ENCODE peak calls at places on chromosomes 11 and 22, in four cellular contexts. U, G, E and J are unnamed samples.

GRCh38 chr11:32895471-32895870 is 2.9 kb downstream of the QSER1 start:
- DNase-seq in U (no peak), G (no peak), E (peak), J (no peak)

GRCh38 chr11:8015753-8016239 is 28.7 kb downstream of the EIF3F start:
- DNase-seq in U (peak), G (peak), E (no peak), J (peak)

GRCh38 chr22:28358244-28358777 is 321.3 kb downstream of the TTC28 start:
- DNase-seq in U (no peak), G (no peak), E (no peak), J (no peak)

GRCh38 chr22:22710719-22711531 is 66.5 kb downstream of the GGTLC2 start:
- DNase-seq in U (peak), G (no peak), E (peak), J (peak)

GRCh38 chr11:9479899-9480298 is 19.1 kb downstream of the ZNF143 start:
- DNase-seq in U (no peak), G (no peak), E (no peak), J (no peak)

GRCh38 chr11:3197878-3198528 is 20.6 kb downstream of the MRGPRG start:
- DNase-seq in U (no peak), G (no peak), E (no peak), J (no peak)

GRCh38 chr11:16862733-16863132 is 124.3 kb downstream of the C11orf58 start:
- DNase-seq in U (peak), G (no peak), E (no peak), J (no peak)

GRCh38 chr11:76694664-76695063 is 24.1 kb upstream of the LRRC32 start:
- DNase-seq in U (peak), G (peak), E (no peak), J (no peak)

GRCh38 chr22:24516301-24516737 is 21.2 kb downstream of the UPB1 start:
- DNase-seq in U (peak), G (peak), E (peak), J (peak)

GRCh38 chr11:2549876-2550605 is 105.2 kb downstream of the KCNQ1 start:
- DNase-seq in U (no peak), G (no peak), E (no peak), J (peak)

GRCh38 chr22:26893034-26893710 is 235.8 kb downstream of the MIAT start:
- DNase-seq in U (no peak), G (no peak), E (no peak), J (no peak)

GRCh38 chr11:72578541-72578940 is 95.7 kb downstream of the PDE2A start:
- DNase-seq in U (no peak), G (no peak), E (no peak), J (no peak)

GRCh38 chr11:72786305-72787261 is 7.3 kb downstream of the STARD10 start:
- DNase-seq in U (no peak), G (no peak), E (no peak), J (no peak)

GRCh38 chr11:16191212-16191851 is 165.0 kb downstream of the SOX6 start:
- DNase-seq in U (no peak), G (no peak), E (peak), J (no peak)

GRCh38 chr11:69691449-69691848 is 12.4 kb downstream of the FGF19 start:
- DNase-seq in U (peak), G (peak), E (no peak), J (no peak)

GRCh38 chr22:46937939-46938338 is 175.5 kb downstream of the TBC1D22A start:
- DNase-seq in U (no peak), G (no peak), E (no peak), J (no peak)

DNA sequence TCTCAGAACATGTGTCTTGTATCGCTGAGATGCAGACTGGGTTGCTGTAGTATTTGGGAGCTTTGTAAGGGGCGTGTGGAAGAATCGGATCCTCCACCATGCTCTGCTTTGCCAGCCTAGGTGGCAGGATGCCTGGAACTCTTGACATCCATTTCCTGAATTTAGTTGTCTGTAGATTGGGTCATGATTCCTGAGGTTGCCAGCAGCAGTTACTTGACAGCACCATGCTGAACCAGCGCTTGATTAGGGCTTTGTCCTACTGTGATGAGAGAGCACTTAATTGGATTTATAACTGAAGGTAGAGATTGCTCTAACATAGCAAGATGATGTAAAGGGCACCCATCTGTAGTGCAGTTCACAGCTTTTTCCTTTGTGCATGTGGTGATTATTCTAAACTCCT is 75.6 kb upstream of the HORMAD2 start:
- DNase-seq in U (peak), G (no peak), E (no peak), J (no peak)
- H3K4me3 ChIP-seq in U (no peak), G (no peak), E (no peak), J (no peak)

GRCh38 chr11:123564225-123564624 is 90.2 kb downstream of the SCN3B start:
- DNase-seq in U (no peak), G (no peak), E (no peak), J (no peak)

GRCh38 chr11:123569387-123569786 is 85.0 kb downstream of the SCN3B start:
- DNase-seq in U (no peak), G (no peak), E (no peak), J (no peak)

GRCh38 chr11:123566852-123567251 is 87.6 kb downstream of the SCN3B start:
- DNase-seq in U (no peak), G (no peak), E (no peak), J (no peak)

GRCh38 chr11:123568367-123568870 is 86.0 kb downstream of the SCN3B start:
- DNase-seq in U (no peak), G (no peak), E (no peak), J (no peak)

DNA sequence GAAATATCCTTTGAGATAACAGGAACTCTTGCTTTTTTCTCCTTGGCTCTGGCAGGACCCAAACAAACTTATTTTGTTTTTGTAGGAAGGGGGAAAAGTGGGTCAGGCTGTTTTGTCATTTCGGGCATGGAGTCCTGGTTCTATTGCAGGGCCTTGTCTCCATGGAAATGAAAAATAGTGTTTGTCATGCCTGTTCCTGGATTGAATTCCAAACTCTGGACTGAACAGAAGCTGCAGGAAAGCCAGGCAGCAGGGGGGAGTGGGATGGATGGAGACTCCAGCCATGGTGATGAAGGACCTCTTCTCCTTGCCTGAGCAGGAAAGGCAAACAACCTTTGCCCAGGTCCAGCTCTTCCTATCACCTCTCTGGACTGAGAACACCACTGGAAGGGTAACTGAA is 87.0 kb downstream of the SCN3B start:
- DNase-seq in U (no peak), G (no peak), E (no peak), J (no peak)
- H3K4me3 ChIP-seq in U (no peak), G (no peak), E (no peak), J (no peak)

DNA sequence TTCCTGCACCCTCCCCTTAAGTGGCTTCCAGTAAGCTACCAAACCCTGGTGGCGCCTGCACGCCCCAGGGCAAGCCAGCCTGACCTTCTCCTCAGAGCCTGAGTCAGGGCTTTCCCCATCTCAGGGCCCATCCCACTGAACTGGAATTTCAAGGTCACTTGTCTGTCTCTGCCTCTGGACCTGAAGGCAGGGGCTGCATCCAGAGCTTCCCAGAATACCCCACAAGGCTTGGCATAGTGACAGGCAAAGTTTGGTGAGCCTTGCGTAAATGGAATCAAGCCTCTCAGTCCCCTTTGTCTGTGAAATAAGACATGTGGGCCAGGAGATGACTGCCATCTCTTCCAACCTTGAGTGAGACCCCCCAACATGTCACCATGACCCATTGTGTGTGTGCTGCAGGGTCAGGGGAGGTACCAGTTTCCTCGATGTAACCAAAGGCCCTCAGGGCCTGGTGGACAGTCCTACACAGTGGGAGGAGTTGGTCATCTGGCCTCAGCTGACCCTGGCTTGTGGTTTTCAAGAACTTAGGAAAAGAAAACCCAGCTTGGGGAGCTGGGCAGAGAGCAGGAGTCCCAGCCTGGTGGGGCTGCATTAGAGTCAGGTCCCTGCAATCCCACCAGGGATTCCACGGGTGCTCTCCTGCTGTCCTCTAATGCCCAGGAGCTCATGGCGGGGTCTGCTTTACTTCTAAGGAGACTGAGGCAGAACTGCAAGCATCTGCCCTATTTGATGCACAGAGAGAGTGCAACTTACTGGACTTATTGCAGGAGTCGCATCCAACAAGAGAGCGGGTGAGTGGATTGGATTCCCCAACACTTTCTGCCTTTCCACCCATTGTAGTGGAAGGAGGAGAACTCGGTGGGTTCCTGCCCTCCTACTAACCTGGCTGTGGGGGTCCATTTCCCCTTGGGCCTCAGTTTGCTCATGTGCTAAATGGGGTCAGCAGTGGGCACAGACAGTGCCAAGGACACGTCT is 8.8 kb downstream of the ALX4 start:
- DNase-seq in U (no peak), G (no peak), E (no peak), J (no peak)
- H3K4me3 ChIP-seq in U (no peak), G (no peak), E (no peak), J (no peak)

GRCh38 chr22:38088723-38089473 is 4.9 kb upstream of the SLC16A8 start:
- DNase-seq in U (peak), G (no peak), E (no peak), J (no peak)
- H3K4me3 ChIP-seq in U (peak), G (no peak), E (no peak), J (no peak)

DNA sequence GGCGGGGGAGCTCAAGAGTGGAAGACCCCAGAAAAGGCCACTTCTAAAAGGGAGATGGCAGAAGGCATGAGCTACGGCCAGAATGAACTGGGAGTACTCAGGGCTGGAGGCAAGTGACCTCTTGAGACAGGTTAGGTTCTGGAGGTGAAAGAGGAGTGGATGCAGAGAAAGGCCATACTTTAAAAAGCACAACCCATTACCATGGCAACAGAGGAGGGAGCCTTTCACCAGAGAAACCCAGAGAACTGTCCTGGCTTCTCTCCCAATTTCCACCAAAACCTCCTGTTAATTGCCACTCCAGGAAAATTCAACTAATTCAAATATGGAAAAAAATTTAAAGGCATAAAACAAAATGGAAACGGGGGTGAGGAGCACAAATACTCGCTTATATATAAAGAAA is 15.8 kb downstream of the A4GALT start:
- DNase-seq in U (no peak), G (no peak), E (no peak), J (no peak)
- H3K4me3 ChIP-seq in U (no peak), G (no peak), E (no peak), J (no peak)

GRCh38 chr22:40043086-40043485 is 48.3 kb downstream of the FAM83F start:
- DNase-seq in U (no peak), G (no peak), E (no peak), J (peak)

GRCh38 chr22:40039482-40039881 is 44.7 kb downstream of the FAM83F start:
- DNase-seq in U (no peak), G (no peak), E (no peak), J (no peak)

GRCh38 chr22:40041738-40042137 is 47.0 kb downstream of the FAM83F start:
- DNase-seq in U (no peak), G (no peak), E (no peak), J (no peak)

GRCh38 chr22:40042312-40042711 is 47.6 kb downstream of the FAM83F start:
- DNase-seq in U (no peak), G (no peak), E (no peak), J (no peak)

DNA sequence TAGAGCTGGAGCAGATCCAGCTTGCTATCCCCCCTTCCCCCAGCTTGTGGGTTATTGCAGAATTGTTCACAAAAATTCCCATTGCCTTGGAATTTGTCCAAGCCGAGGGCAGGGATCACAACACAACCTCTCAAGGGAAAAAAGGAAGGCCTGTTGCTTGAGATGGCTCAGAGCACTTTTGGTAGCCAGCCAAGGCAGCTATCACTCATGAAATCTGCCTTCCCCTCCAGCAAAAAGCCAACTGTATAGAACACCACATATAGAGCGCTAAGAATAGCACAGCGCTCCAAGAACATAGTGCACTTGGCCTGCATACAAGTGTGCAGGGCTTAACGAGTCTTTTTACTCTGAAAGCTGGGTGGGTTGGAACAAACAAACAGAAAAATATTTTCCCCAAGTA is 46.2 kb downstream of the FAM83F start:
- DNase-seq in U (peak), G (peak), E (no peak), J (no peak)
- H3K4me3 ChIP-seq in U (no peak), G (no peak), E (no peak), J (no peak)

GRCh38 chr11:126416542-126417090 is 61.1 kb downstream of the ST3GAL4 start:
- DNase-seq in U (peak), G (peak), E (peak), J (peak)
- H3K4me3 ChIP-seq in U (peak), G (peak), E (peak), J (peak)

GRCh38 chr11:126489791-126490190 is 134.3 kb downstream of the ST3GAL4 start:
- DNase-seq in U (no peak), G (no peak), E (no peak), J (no peak)

GRCh38 chr11:126492331-126492730 is 136.8 kb downstream of the ST3GAL4 start:
- DNase-seq in U (no peak), G (no peak), E (no peak), J (no peak)

GRCh38 chr11:126488591-126489370 is 133.3 kb downstream of the ST3GAL4 start:
- DNase-seq in U (no peak), G (no peak), E (no peak), J (no peak)

GRCh38 chr11:126490261-126490660 is 134.8 kb downstream of the ST3GAL4 start:
- DNase-seq in U (no peak), G (no peak), E (no peak), J (no peak)

DNA sequence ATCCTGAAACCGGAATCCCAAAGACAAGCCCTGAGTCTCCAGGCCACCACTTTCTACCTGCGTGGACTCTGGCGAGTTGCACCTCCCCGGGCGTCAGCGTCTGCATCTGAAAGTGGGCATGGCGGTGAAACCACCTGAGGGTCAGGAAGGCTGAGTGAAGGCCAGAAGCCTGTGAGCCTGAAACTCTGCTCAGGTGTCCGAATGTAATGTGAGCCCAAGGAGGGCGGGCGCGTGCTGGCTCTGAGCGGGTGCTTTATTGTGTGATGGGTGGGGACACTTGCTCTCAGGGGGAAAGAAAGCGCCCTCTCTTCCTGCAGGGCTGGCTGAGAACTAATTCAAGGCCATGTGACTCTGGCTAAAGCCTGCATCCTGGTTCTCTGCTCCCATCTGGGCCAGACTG is 135.6 kb downstream of the ST3GAL4 start:
- DNase-seq in U (no peak), G (no peak), E (no peak), J (no peak)
- H3K4me3 ChIP-seq in U (no peak), G (no peak), E (no peak), J (no peak)